ENCODE peak calls at places on chromosomes 5 and 9, in six cellular contexts. S, F, U, B, Z and Y are unnamed samples. For H3K4me1 and H3K27me3, the result is how much of the 10 kb centered on the place peaks cover.

GRCh38 chr5:149264432-149265069 is 7.1 kb upstream of the AFAP1L1 start:
- DNase-seq in U (peak), Z (peak), B (peak), F (no peak), S (no peak), Y (peak)

GRCh38 chr5:146185161-146185560 is 2.7 kb upstream of the LARS1 start:
- DNase-seq in S (peak), U (no peak), B (no peak), Z (no peak), F (no peak), Y (no peak)

GRCh38 chr5:95262933-95263660 is 21.8 kb downstream of the MCTP1 start:
- DNase-seq in U (no peak), Z (no peak), F (no peak), S (no peak), B (no peak), Y (no peak)

GRCh38 chr5:123670981-123671557 is 159.1 kb downstream of the CSNK1G3 start:
- DNase-seq in B (peak), F (peak), Z (peak), S (peak), U (peak), Y (peak)

GRCh38 chr5:73222173-73222572 is 49.2 kb downstream of the TMEM174 start:
- DNase-seq in U (no peak), S (no peak), F (no peak), B (no peak), Z (no peak), Y (no peak)

GRCh38 chr9:127223266-127223665 is 41.3 kb upstream of the GARNL3 start:
- DNase-seq in B (no peak), F (no peak), Z (no peak), U (no peak), S (no peak), Y (no peak)

GRCh38 chr9:109417585-109418544 is 80.2 kb downstream of the PTPN3 start:
- DNase-seq in Z (no peak), U (no peak), B (no peak), S (no peak), F (no peak), Y (no peak)

GRCh38 chr5:76425940-76426339 is 22.9 kb downstream of the IQGAP2 start:
- DNase-seq in F (no peak), S (no peak), Z (no peak), U (no peak), B (no peak), Y (no peak)

GRCh38 chr9:69785757-69786156 is 25.9 kb upstream of the PTAR1 start:
- DNase-seq in S (peak), Z (no peak), F (peak), B (no peak), U (no peak), Y (no peak)

GRCh38 chr9:127856094-127856740 is 1.8 kb upstream of the ENG start:
- DNase-seq in U (no peak), F (no peak), B (no peak), Z (no peak), S (no peak), Y (no peak)

GRCh38 chr5:33657181-33657580 is 216.4 kb downstream of the TARS1 start:
- DNase-seq in F (no peak), Z (no peak), B (no peak), U (no peak), S (no peak), Y (no peak)

GRCh38 chr9:26983340-26983739 is 22.1 kb downstream of the LRRC19 start:
- DNase-seq in S (no peak), U (no peak), B (no peak), F (no peak), Z (no peak), Y (no peak)

GRCh38 chr5:139985733-139986132 is 57.4 kb downstream of the NRG2 start:
- DNase-seq in S (peak), U (no peak), Z (no peak), B (no peak), F (peak), Y (peak)

GRCh38 chr9:119924736-119925135 is 555.5 kb upstream of the BRINP1 start:
- DNase-seq in B (no peak), U (no peak), S (no peak), Z (no peak), F (no peak), Y (no peak)

GRCh38 chr5:142779163-142779562 is 9.0 kb downstream of the ARHGAP26 start:
- DNase-seq in S (no peak), U (no peak), Z (no peak), B (no peak), F (peak), Y (no peak)

GRCh38 chr9:134413890-134414731 is 87.9 kb downstream of the RXRA start:
- DNase-seq in B (no peak), U (no peak), S (peak), Z (peak), F (peak), Y (no peak)

GRCh38 chr5:169272731-169273401 is 28.1 kb downstream of the SLIT3 start:
- DNase-seq in S (no peak), U (no peak), F (no peak), Z (no peak), B (no peak), Y (peak)

GRCh38 chr5:78597068-78597857 is 51.3 kb downstream of the LHFPL2 start:
- DNase-seq in U (no peak), Z (no peak), F (peak), B (no peak), S (peak), Y (no peak)

GRCh38 chr9:4742246-4742645 is 1.2 kb upstream of the AK3 start:
- DNase-seq in Z (no peak), F (no peak), U (no peak), S (no peak), B (no peak), Y (no peak)

GRCh38 chr5:180802325-180803180 is at the start of gene MGAT1:
- DNase-seq in B (peak), Z (peak), F (peak), S (peak), U (peak), Y (peak)

GRCh38 chr9:113477661-113478060 is 14.1 kb downstream of the RGS3 start:
- DNase-seq in Z (no peak), S (no peak), B (no peak), F (no peak), U (no peak), Y (no peak)

GRCh38 chr5:74865799-74866652 is at the start of gene FAM169A:
- DNase-seq in B (peak), S (peak), Z (no peak), F (peak), U (peak), Y (peak)

GRCh38 chr5:66680227-66680626 is 84.0 kb downstream of the MAST4 start:
- DNase-seq in F (no peak), Z (no peak), U (no peak), B (no peak), S (no peak), Y (peak)

GRCh38 chr9:82546131-82546530 is 516.8 kb downstream of the RASEF start:
- DNase-seq in F (no peak), B (no peak), Z (no peak), S (no peak), U (no peak), Y (no peak)

GRCh38 chr5:10985091-10985490 is 224.1 kb upstream of the DAP start:
- DNase-seq in U (no peak), Z (no peak), B (no peak), S (no peak), F (no peak), Y (no peak)

GRCh38 chr9:89835676-89836075 is 230.9 kb downstream of the GADD45G start:
- DNase-seq in Z (no peak), F (peak), U (no peak), B (no peak), S (no peak), Y (no peak)

GRCh38 chr5:37717613-37718431 is 122.0 kb downstream of the GDNF start:
- DNase-seq in U (no peak), F (peak), Z (no peak), B (no peak), S (peak), Y (no peak)

GRCh38 chr5:141488591-141489478 is at the start of gene PCDHGC5:
- DNase-seq in S (peak), Z (no peak), F (peak), B (no peak), U (no peak), Y (no peak)

GRCh38 chr5:141914154-141914743 is 9.4 kb upstream of the DELE1 start:
- DNase-seq in S (no peak), B (peak), U (peak), Z (no peak), F (peak), Y (peak)

GRCh38 chr9:108830292-108830691 is 25.5 kb downstream of the ACTL7B start:
- DNase-seq in Z (no peak), B (no peak), U (no peak), F (no peak), S (no peak), Y (no peak)

GRCh38 chr5:134070979-134071849 is 43.3 kb upstream of the TCF7 start:
- DNase-seq in Z (no peak), F (no peak), B (peak), S (no peak), U (peak), Y (peak)

GRCh38 chr9:108235599-108235998 is 620.2 kb downstream of the ACTL7B start:
- DNase-seq in Z (peak), S (no peak), B (no peak), U (no peak), F (peak), Y (no peak)

GRCh38 chr9:35984021-35984420 is 26.1 kb upstream of the OR2S2 start:
- DNase-seq in F (no peak), S (no peak), Z (no peak), B (no peak), U (no peak), Y (no peak)

GRCh38 chr9:116806075-116806474 is 119.0 kb downstream of the TRIM32 start:
- DNase-seq in Z (no peak), F (peak), S (peak), B (peak), U (peak), Y (peak)

GRCh38 chr9:110058304-110058953 is 149.5 kb downstream of the C9orf152 start:
- DNase-seq in B (peak), F (peak), U (peak), Z (peak), S (peak), Y (no peak)

GRCh38 chr5:181198106-181198685 is 6.8 kb downstream of the TRIM7 start:
- DNase-seq in B (no peak), F (no peak), S (no peak), U (no peak), Z (no peak), Y (no peak)

GRCh38 chr5:147859962-147860640 is 18.4 kb upstream of the SCGB3A2 start:
- DNase-seq in S (no peak), F (no peak), Z (no peak), U (peak), B (no peak), Y (no peak)

GRCh38 chr5:147860641-147861025 is 17.9 kb upstream of the SCGB3A2 start:
- DNase-seq in Z (no peak), S (no peak), F (no peak), B (no peak), U (peak), Y (no peak)

GRCh38 chr5:147869112-147869511 is 9.4 kb upstream of the SCGB3A2 start:
- DNase-seq in U (peak), S (no peak), B (peak), F (no peak), Z (no peak), Y (no peak)

GRCh38 chr5:147858520-147858919 is 20.0 kb upstream of the SCGB3A2 start:
- DNase-seq in Z (no peak), S (no peak), F (no peak), B (no peak), U (no peak), Y (no peak)

DNA sequence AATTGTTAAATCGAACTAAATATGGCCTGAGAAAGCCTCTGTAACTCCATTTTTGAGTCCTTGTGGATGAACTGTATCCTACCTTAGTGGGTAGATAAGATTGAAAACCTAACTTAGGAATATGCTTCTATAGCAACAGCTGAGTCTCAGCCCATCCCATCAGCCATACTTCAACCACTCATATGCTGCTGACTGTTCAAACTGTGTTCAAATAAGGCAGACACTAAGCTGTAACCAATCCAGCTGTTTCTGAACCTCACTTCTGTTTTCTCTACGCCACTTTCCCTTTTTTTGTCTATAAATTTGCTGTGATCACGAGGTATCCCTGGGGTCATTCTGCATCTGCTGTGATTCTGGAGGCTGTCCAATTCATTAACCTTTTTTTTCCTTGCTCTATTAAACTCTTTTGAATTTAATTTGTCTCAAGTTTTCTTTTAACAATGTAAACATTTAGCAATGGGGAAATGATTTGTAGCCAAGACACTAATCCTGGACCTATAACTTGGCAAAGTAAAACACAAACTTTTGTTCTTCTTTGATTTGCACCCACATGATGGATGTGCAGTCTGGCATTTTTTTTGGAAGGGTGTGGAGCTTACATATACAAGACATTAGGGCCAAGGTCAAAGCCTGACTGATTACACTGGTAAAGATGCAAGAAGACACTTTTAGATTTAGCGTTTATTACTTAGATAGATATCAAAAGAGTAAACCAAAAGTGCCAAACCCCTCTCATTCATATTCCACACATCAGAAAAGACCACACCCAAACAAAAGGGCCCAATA is 14.9 kb upstream of the SCGB3A2 start:
- DNase-seq in U (no peak), S (no peak), B (no peak), Z (no peak), F (no peak), Y (no peak)
- H3K4me1 ChIP-seq in U (under half), S (under half), B (under half), Z (under half), F (under half), Y (under half)

GRCh38 chr5:172779968-172780350 is 9.0 kb upstream of the DUSP1 start:
- DNase-seq in S (no peak), Z (no peak), F (no peak), B (no peak), U (no peak), Y (no peak)
- H3K14ac ChIP-seq in S (no peak), Z (no peak), F (no peak), B (no peak), U (no peak), Y (no peak)

DNA sequence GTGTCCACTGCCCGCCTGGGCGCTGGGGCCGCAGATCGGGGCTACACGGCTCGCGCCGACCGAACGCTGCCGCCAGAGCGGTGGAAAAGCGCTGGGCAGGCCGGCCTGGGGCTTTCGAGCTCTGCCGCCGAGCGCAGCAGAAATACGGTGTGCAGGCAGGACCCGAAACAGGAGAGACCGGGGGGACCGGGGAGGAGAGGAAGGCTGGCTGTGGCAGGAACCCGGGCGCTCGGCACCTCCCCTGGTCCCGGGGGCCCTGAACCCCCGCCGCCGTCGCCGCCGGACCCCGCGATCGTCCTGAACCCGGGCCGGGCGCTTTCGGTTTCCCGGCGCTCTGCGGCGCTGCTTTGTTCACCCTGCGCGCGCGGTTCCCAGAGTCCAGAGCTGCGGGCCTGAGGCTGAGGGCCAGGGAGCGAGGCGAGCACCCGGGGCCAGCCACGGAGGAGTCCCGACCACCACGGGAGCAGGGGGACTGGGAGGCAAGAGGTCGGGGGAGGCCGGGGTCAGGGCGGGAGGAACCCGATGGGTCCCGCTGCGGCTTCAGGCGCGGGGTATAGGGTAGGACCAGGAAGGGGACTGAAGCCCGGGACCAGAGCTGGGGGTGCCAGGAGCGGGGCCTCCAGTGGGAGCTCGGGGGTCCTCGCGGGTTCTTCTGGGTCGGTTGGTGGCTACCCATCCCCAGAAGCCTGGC is 12.0 kb downstream of the IRX2 start:
- DNase-seq in S (no peak), Z (no peak), F (no peak), B (peak), U (peak), Y (no peak)
- H3K27me3 ChIP-seq in S (under half), Z (under half), F (under half), B (half or more), U (half or more), Y (under half)

DNA sequence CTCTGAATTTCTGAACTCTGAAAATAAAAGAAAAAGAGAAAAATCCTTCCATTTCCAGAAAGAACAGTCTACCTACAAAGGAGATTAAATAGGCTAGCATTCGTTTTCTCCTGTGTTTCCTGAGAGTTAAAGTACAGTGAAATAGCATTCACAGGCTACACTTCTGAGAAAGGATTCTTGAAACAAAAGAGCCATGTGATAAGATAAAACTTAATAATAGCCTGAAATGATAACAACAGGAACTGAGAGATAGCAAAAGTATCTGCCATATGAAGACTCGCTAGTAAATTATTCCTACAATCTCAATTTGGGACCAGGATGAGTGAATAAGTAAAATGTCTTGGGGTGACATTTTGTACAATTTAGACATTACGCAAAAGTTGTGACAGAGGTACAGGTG is 62.4 kb downstream of the FBN2 start:
- DNase-seq in B (no peak), U (no peak), F (no peak), Z (no peak), S (no peak), Y (no peak)
- H3K4me1 ChIP-seq in B (under half), U (under half), F (under half), Z (under half), S (under half), Y (under half)

GRCh38 chr5:158119852-158120708 is 261.1 kb upstream of the CLINT1 start:
- DNase-seq in S (peak), F (no peak), B (no peak), U (no peak), Z (no peak), Y (no peak)
- H3K14ac ChIP-seq in S (no peak), F (no peak), B (no peak), U (no peak), Z (no peak), Y (no peak)

GRCh38 chr5:156393980-156394379 is 67.0 kb downstream of the SGCD start:
- DNase-seq in Z (no peak), S (no peak), F (no peak), U (no peak), B (no peak), Y (no peak)
- H3K27me3 ChIP-seq in Z (under half), S (under half), F (under half), U (under half), B (under half), Y (under half)